ENCODE peak calls at places on chromosomes 1 and 21, in nine cellular contexts. L is fibroblast of the aortic adventitia; K is RPMI7951; T is GM12865; C is activated CD4-positive, alpha-beta T cell treated with anti-CD3 and anti-CD28 coated beads, Interleukin-2, amount 50 U/mL, for 1 hour; I is T follicular helper cell; P is tibial nerve; Z is stromal cell of bone marrow; V is body of pancreas. E is an unnamed sample.

GRCh38 chr1:19429611-19430010 is 55.7 kb downstream of the CAPZB start:
- DNase-seq in Z (no peak), K (peak), T (no peak), C (no peak), P (no peak), L (peak), I (no peak), V (no peak), E (no peak)

GRCh38 chr1:154579382-154579781 is 11.8 kb downstream of the CHRNB2 start:
- DNase-seq in Z (no peak), C (no peak), V (no peak), K (no peak), L (no peak), T (no peak), I (no peak), P (no peak), E (no peak)

GRCh38 chr1:222009105-222009730 is 267.3 kb upstream of the DUSP10 start:
- DNase-seq in K (peak), V (peak), C (peak), L (peak), T (peak), P (peak), I (peak), Z (no peak), E (peak)

GRCh38 chr1:147641695-147642592 is 28.4 kb downstream of the ACP6 start:
- DNase-seq in Z (peak), V (peak), I (peak), T (peak), P (peak), L (peak), K (peak), C (peak), E (peak)

GRCh38 chr1:203048555-203049051 is 22.3 kb downstream of the PPFIA4 start:
- DNase-seq in K (no peak), C (no peak), T (no peak), I (no peak), Z (no peak), V (no peak), L (no peak), P (no peak), E (no peak)

GRCh38 chr1:183757061-183757460 is 47.9 kb upstream of the RGL1 start:
- DNase-seq in P (no peak), V (no peak), T (no peak), L (peak), I (no peak), C (no peak), K (peak), Z (peak), E (no peak)

GRCh38 chr1:151165281-151165737 is 393 bp downstream of the LYSMD1 start:
- DNase-seq in Z (peak), T (peak), P (peak), K (peak), L (peak), V (peak), I (no peak), C (no peak), E (no peak)

GRCh38 chr1:63888984-63889383 is 115.2 kb downstream of the ROR1 start:
- DNase-seq in K (peak), T (no peak), I (no peak), C (no peak), Z (peak), P (no peak), L (peak), V (no peak), E (no peak)

GRCh38 chr21:45634511-45635183 is 8.9 kb upstream of the PCBP3 start:
- DNase-seq in T (no peak), Z (no peak), I (no peak), P (no peak), C (no peak), L (peak), K (peak), V (no peak), E (peak)

GRCh38 chr1:188365874-188366273 is 1537.1 kb downstream of the PLA2G4A start:
- DNase-seq in P (no peak), L (no peak), I (no peak), T (no peak), Z (no peak), V (no peak), C (no peak), K (no peak), E (no peak)

GRCh38 chr1:44048816-44049215 is 17.6 kb upstream of the SLC6A9 start:
- DNase-seq in C (no peak), L (peak), V (no peak), P (no peak), I (no peak), Z (no peak), T (no peak), K (peak), E (no peak)

GRCh38 chr1:221509575-221510360 is 232.1 kb downstream of the DUSP10 start:
- DNase-seq in L (no peak), V (no peak), K (no peak), P (no peak), T (peak), C (no peak), Z (no peak), I (no peak), E (no peak)

GRCh38 chr1:241598234-241598633 is 41.9 kb downstream of the CHML start:
- DNase-seq in V (no peak), Z (no peak), T (peak), K (no peak), P (no peak), L (no peak), C (no peak), I (no peak), E (no peak)

GRCh38 chr1:80533178-80533577 is 1267.6 kb upstream of the ADGRL2 start:
- DNase-seq in K (no peak), Z (no peak), V (no peak), T (no peak), C (no peak), P (no peak), I (no peak), L (no peak), E (no peak)

GRCh38 chr1:200310824-200311223 is 99.0 kb downstream of the ZNF281 start:
- DNase-seq in Z (no peak), C (no peak), L (no peak), I (no peak), V (no peak), K (no peak), P (no peak), T (no peak), E (no peak)

GRCh38 chr1:47226121-47226977 is 5.7 kb downstream of the TAL1 start:
- DNase-seq in V (no peak), P (no peak), K (no peak), I (no peak), C (no peak), Z (no peak), T (no peak), L (no peak), E (no peak)

GRCh38 chr1:233245191-233245765 is 50.2 kb downstream of the PCNX2 start:
- DNase-seq in K (peak), Z (no peak), I (no peak), C (no peak), L (no peak), T (no peak), V (no peak), P (no peak), E (no peak)

GRCh38 chr1:1597275-1597930 is 2.5 kb downstream of the FNDC10 start:
- DNase-seq in P (no peak), V (no peak), I (no peak), C (no peak), K (no peak), T (peak), Z (no peak), L (no peak), E (peak)

GRCh38 chr1:27122652-27123051 is 32.3 kb downstream of the SLC9A1 start:
- DNase-seq in P (no peak), C (no peak), L (peak), I (no peak), T (no peak), K (peak), Z (peak), V (peak), E (no peak)

GRCh38 chr1:16152521-16153087 is 3.3 kb downstream of the EPHA2 start:
- DNase-seq in K (no peak), P (no peak), C (no peak), I (no peak), Z (no peak), T (no peak), V (no peak), L (no peak), E (no peak)

GRCh38 chr1:171457412-171457811 is 27.9 kb upstream of the PRRC2C start:
- DNase-seq in K (peak), I (no peak), T (no peak), Z (peak), C (no peak), V (no peak), L (peak), P (no peak), E (no peak)

GRCh38 chr1:64470670-64471217 is 815 bp downstream of the CACHD1 start:
- DNase-seq in T (peak), Z (no peak), I (no peak), V (peak), P (no peak), K (peak), L (peak), C (no peak), E (peak)

GRCh38 chr1:15578921-15579682 is 5.7 kb downstream of the AGMAT start:
- DNase-seq in C (peak), L (no peak), V (no peak), Z (no peak), K (no peak), P (no peak), I (no peak), T (peak), E (peak)